ENCODE peak calls at places on chromosomes 12 and 14, in seven cellular contexts. D is breast epithelium, Y is mucosa of descending colon, M is lower leg skin, S is kidney, T is HCT116, W is GM10248. V is an unnamed sample.

GRCh38 chr14:100298551-100299237 is 7.5 kb downstream of the SLC25A29 start:
- DNase-seq in W (no peak), T (no peak), Y (no peak), D (no peak), M (no peak), S (peak), V (no peak)

GRCh38 chr12:95701275-95701674 is 89.3 kb downstream of the NTN4 start:
- DNase-seq in D (no peak), W (no peak), Y (no peak), S (no peak), T (no peak), M (no peak), V (no peak)

GRCh38 chr12:34402228-34402898 is 380.1 kb downstream of the ALG10 start:
- DNase-seq in T (no peak), D (peak), Y (no peak), M (no peak), S (peak), W (peak), V (peak)

GRCh38 chr12:106149096-106149784 is 10.5 kb upstream of the NUAK1 start:
- DNase-seq in S (no peak), Y (peak), W (no peak), M (no peak), D (no peak), T (peak), V (no peak)

GRCh38 chr12:110120878-110121277 is 3.3 kb upstream of the IFT81 start:
- DNase-seq in S (no peak), W (no peak), D (no peak), M (no peak), Y (no peak), T (no peak), V (no peak)

GRCh38 chr12:111991946-111992345 is 21.0 kb downstream of the TMEM116 start:
- DNase-seq in W (no peak), T (no peak), M (no peak), S (no peak), D (no peak), Y (no peak), V (no peak)

GRCh38 chr12:67056329-67056728 is 212.8 kb upstream of the CAND1 start:
- DNase-seq in M (no peak), S (no peak), W (no peak), Y (no peak), T (no peak), D (no peak), V (no peak)

GRCh38 chr12:64669270-64669842 is 59.1 kb downstream of the RASSF3 start:
- DNase-seq in S (peak), M (no peak), T (no peak), Y (peak), W (peak), D (no peak), V (no peak)

GRCh38 chr12:98951401-98951800 is 306.3 kb downstream of the APAF1 start:
- DNase-seq in D (no peak), S (no peak), T (no peak), Y (no peak), W (no peak), M (no peak), V (no peak)

GRCh38 chr12:98954506-98954905 is 309.4 kb downstream of the APAF1 start:
- DNase-seq in D (no peak), S (no peak), M (no peak), Y (no peak), T (no peak), W (no peak), V (no peak)

GRCh38 chr12:98955284-98955683 is 310.2 kb downstream of the APAF1 start:
- DNase-seq in D (no peak), M (no peak), S (no peak), Y (no peak), W (peak), T (peak), V (no peak)
- TF ChIP-seq CTCF in D (no peak), M (no peak), S (no peak), Y (no peak), W (peak), T (peak), V (peak)

GRCh38 chr12:40622246-40622838 is 69.9 kb upstream of the CNTN1 start:
- DNase-seq in T (peak), S (peak), M (peak), Y (peak), W (peak), D (peak), V (no peak)
- TF ChIP-seq CTCF in T (peak), S (peak), M (no peak), Y (no peak), W (peak), D (peak), V (peak)

GRCh38 chr14:103524002-103524785 is 1.6 kb upstream of the CKB start:
- DNase-seq in Y (no peak), D (no peak), T (no peak), S (no peak), M (no peak), W (no peak), V (no peak)
- TF ChIP-seq CTCF in Y (no peak), D (no peak), T (no peak), S (no peak), M (no peak), W (no peak), V (no peak)

GRCh38 chr12:6363330-6364036 is 11.9 kb downstream of the SCNN1A start:
- DNase-seq in S (peak), T (no peak), Y (peak), D (no peak), M (peak), W (peak), V (no peak)
- TF ChIP-seq CTCF in S (peak), T (no peak), Y (no peak), D (no peak), M (no peak), W (no peak), V (no peak)

DNA sequence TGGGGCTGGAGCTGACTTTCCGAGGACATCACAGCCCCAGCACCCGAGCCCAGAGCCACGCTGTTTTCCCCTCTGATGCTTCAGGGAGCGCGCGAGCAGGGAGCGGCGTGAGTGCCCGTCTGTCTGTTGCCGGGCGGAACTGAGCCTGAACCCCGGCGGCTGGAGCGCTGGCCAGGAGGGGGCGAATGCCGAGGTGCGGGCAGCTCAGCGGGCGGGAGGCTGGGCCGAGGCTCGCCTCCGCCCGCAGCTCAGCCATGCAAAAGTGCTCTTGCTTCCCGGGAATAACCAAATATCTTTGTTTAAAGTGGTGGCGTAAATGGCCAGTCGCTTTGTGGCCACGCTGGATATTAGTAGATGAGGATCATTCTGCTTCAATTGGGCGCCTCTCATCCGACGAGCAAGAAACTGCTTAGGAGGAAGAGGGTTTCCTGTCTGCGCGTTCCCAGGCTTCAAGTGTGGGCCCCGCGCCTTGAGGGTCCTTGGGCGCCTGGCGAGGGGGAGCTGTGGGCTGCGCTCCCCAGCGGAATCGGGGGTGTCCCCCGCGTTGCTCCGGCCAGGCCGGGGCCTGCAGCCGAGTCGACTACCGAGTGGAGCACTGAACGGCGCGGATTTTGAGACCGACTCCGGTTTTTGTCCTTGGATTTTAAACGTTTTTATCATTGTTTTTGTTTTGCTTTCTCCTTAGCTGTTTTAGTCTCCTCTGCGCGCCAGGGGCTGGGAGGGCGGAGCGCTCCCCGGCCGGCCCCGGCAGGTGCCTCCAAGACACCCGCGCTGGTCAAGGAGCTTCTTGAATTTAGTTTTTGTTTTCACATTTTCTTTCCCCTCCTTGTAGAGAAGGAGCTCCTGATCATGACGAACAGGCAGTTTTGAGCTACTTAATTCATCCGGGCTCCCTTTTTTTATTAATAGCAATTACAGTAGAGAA is 831 bp upstream of the NKX2-1 start:
- DNase-seq in W (peak), D (no peak), M (no peak), S (peak), Y (peak), T (peak), V (peak)
- TF ChIP-seq CTCF in W (no peak), D (no peak), M (no peak), S (no peak), Y (no peak), T (no peak), V (peak)

DNA sequence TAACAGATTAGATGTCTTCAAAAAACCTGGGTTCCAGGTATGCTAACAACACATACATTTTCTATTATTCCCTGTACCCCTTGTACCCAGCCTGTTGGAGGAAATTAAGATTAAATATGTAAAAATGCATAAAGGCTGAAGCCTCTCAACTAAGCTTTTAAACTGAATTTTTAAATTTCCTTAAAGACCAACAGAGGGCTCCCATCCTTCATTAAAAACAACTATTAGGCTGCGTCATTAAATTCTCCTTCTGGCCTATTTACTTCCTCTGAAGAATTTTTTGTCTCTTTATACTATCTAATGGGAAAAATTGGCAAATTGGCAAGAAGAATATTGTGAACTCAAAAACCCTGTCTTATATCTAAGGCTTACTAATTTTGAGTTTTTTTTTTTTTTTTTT is 21.8 kb downstream of the SENP1 start:
- DNase-seq in T (no peak), M (no peak), Y (no peak), S (no peak), W (no peak), D (no peak), V (no peak)
- TF ChIP-seq CTCF in T (peak), M (no peak), Y (no peak), S (no peak), W (no peak), D (peak), V (peak)